ENCODE peak calls at places on chromosomes 12 and 14, in nine cellular contexts. One of them, this sample, is unnamed.
A peak's percentile ranks its signal among the peaks of the same experiment; 100 is the strongest.

GRCh38 chr12:31880340-31880739 is 78.9 kb upstream of the RESF1 start:
- DNase-seq in A549: no peak
- DNase-seq in mammary epithelial cell: no peak
- DNase-seq in mesenchymal stem cell: peak; percentile 82
- DNase-seq in CD8-positive, alpha-beta T cell: no peak
- DNase-seq in PC-3: no peak
- DNase-seq in colonic mucosa: no peak
- DNase-seq in heart right ventricle: no peak
- DNase-seq in uterus: no peak
- DNase-seq in this sample: no peak

GRCh38 chr12:125186471-125187147 is 121.4 kb downstream of the AACS start:
- DNase-seq in A549: no peak
- DNase-seq in mammary epithelial cell: peak; percentile 20
- DNase-seq in mesenchymal stem cell: peak; percentile 10
- DNase-seq in CD8-positive, alpha-beta T cell: no peak
- DNase-seq in PC-3: no peak
- DNase-seq in colonic mucosa: no peak
- DNase-seq in heart right ventricle: no peak
- DNase-seq in uterus: no peak
- DNase-seq in this sample: no peak

GRCh38 chr14:61341275-61342210 is 20.2 kb downstream of the PRKCH start:
- DNase-seq in A549: no peak
- DNase-seq in mammary epithelial cell: peak; percentile 46
- DNase-seq in mesenchymal stem cell: no peak
- DNase-seq in CD8-positive, alpha-beta T cell: peak; percentile 26
- DNase-seq in PC-3: no peak
- DNase-seq in colonic mucosa: no peak
- DNase-seq in heart right ventricle: no peak
- DNase-seq in uterus: no peak
- DNase-seq in this sample: no peak

GRCh38 chr12:62847709-62848108 is 87.2 kb downstream of the PPM1H start:
- DNase-seq in A549: no peak
- DNase-seq in mammary epithelial cell: no peak
- DNase-seq in mesenchymal stem cell: no peak
- DNase-seq in CD8-positive, alpha-beta T cell: no peak
- DNase-seq in PC-3: no peak
- DNase-seq in colonic mucosa: no peak
- DNase-seq in heart right ventricle: no peak
- DNase-seq in uterus: no peak
- DNase-seq in this sample: no peak

GRCh38 chr14:33754264-33754663 is 196.6 kb downstream of the EGLN3 start:
- DNase-seq in A549: no peak
- DNase-seq in mammary epithelial cell: no peak
- DNase-seq in mesenchymal stem cell: peak; percentile 45
- DNase-seq in CD8-positive, alpha-beta T cell: no peak
- DNase-seq in PC-3: peak; percentile 38
- DNase-seq in colonic mucosa: no peak
- DNase-seq in heart right ventricle: no peak
- DNase-seq in uterus: no peak
- DNase-seq in this sample: no peak

GRCh38 chr14:75996488-75996887 is 10.9 kb downstream of the IFT43 start:
- DNase-seq in A549: no peak
- DNase-seq in mammary epithelial cell: no peak
- DNase-seq in mesenchymal stem cell: no peak
- DNase-seq in CD8-positive, alpha-beta T cell: no peak
- DNase-seq in PC-3: no peak
- DNase-seq in colonic mucosa: no peak
- DNase-seq in heart right ventricle: no peak
- DNase-seq in uterus: no peak
- DNase-seq in this sample: no peak

GRCh38 chr14:80942158-80942738 is 710 bp upstream of the CEP128 start:
- DNase-seq in A549: no peak
- DNase-seq in mammary epithelial cell: peak; percentile 44
- DNase-seq in mesenchymal stem cell: no peak
- DNase-seq in CD8-positive, alpha-beta T cell: no peak
- DNase-seq in PC-3: peak; percentile 27
- DNase-seq in colonic mucosa: no peak
- DNase-seq in heart right ventricle: no peak
- DNase-seq in uterus: no peak
- DNase-seq in this sample: no peak

GRCh38 chr12:49866859-49867579 is 24.1 kb upstream of the BCDIN3D start:
- DNase-seq in A549: peak; percentile 66
- DNase-seq in mammary epithelial cell: peak; percentile 50
- DNase-seq in mesenchymal stem cell: peak; percentile 64
- DNase-seq in CD8-positive, alpha-beta T cell: peak; percentile 76
- DNase-seq in PC-3: peak; percentile 87
- DNase-seq in colonic mucosa: peak; percentile 81
- DNase-seq in heart right ventricle: peak; percentile 77
- DNase-seq in uterus: peak; percentile 83
- DNase-seq in this sample: peak; percentile 55

GRCh38 chr12:6297170-6297569 is 13.3 kb upstream of the PLEKHG6 start:
- DNase-seq in A549: no peak
- DNase-seq in mammary epithelial cell: no peak
- DNase-seq in mesenchymal stem cell: no peak
- DNase-seq in CD8-positive, alpha-beta T cell: no peak
- DNase-seq in PC-3: no peak
- DNase-seq in colonic mucosa: no peak
- DNase-seq in heart right ventricle: no peak
- DNase-seq in uterus: no peak
- DNase-seq in this sample: no peak

GRCh38 chr12:6294156-6294532 is 16.3 kb upstream of the PLEKHG6 start:
- DNase-seq in A549: no peak
- DNase-seq in mammary epithelial cell: no peak
- DNase-seq in mesenchymal stem cell: peak; percentile 16
- DNase-seq in CD8-positive, alpha-beta T cell: no peak
- DNase-seq in PC-3: no peak
- DNase-seq in colonic mucosa: no peak
- DNase-seq in heart right ventricle: no peak
- DNase-seq in uterus: no peak
- DNase-seq in this sample: no peak

GRCh38 chr12:6295187-6295811 is 15.2 kb upstream of the PLEKHG6 start:
- DNase-seq in A549: peak; percentile 97
- DNase-seq in mammary epithelial cell: peak; percentile 93
- DNase-seq in mesenchymal stem cell: peak; percentile 98
- DNase-seq in CD8-positive, alpha-beta T cell: no peak
- DNase-seq in PC-3: peak; percentile 88
- DNase-seq in colonic mucosa: peak; percentile 86
- DNase-seq in heart right ventricle: peak; percentile 65
- DNase-seq in uterus: no peak
- DNase-seq in this sample: no peak

GRCh38 chr12:6292606-6293005 is 17.9 kb upstream of the PLEKHG6 start:
- DNase-seq in A549: peak; percentile 48
- DNase-seq in mammary epithelial cell: peak; percentile 51
- DNase-seq in mesenchymal stem cell: peak; percentile 79
- DNase-seq in CD8-positive, alpha-beta T cell: no peak
- DNase-seq in PC-3: peak; percentile 58
- DNase-seq in colonic mucosa: no peak
- DNase-seq in heart right ventricle: no peak
- DNase-seq in uterus: no peak
- DNase-seq in this sample: no peak

DNA sequence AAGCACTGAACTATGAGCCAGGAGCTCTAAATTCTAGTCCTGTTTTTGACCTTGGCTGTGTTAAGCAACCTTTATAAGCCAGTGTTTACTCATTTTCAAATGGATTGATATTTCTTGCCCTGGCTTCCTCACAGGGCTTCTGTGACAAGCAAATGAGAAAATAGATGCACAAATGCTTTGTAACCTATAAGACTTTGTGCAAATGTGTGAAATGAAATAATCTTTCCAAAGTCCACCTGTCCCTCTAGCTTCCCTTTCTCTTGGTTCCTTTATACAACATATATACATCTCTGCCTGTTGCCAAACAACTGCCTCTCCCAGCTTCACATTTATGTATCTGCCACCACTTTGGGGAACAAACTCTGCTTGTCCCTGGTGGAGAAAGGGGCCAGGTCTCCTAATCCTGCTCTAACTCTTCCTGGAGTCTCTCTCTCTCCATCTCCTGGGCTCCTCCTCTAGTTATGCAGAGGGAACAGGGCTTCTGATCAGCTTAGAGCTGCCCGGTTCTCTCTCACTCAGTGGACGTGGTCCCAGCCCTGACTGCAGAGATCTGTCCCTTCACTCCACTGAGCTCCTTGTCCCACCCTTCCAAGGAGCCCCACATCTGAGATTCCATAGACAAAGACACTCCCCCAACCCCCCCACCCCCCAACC is 15.8 kb upstream of the PLEKHG6 start:
- DNase-seq in A549: no peak
- DNase-seq in mammary epithelial cell: no peak
- DNase-seq in mesenchymal stem cell: peak; percentile 51
- DNase-seq in CD8-positive, alpha-beta T cell: no peak
- DNase-seq in PC-3: no peak
- DNase-seq in colonic mucosa: peak; percentile 74
- DNase-seq in heart right ventricle: no peak
- DNase-seq in uterus: no peak
- DNase-seq in this sample: no peak
- H3K27ac ChIP-seq in A549: peak overlapping the region; percentile 75
- H3K27ac ChIP-seq in mammary epithelial cell: peak overlapping the region; percentile 83
- H3K27ac ChIP-seq in mesenchymal stem cell: no peak overlapping the region
- H3K27ac ChIP-seq in CD8-positive, alpha-beta T cell: no peak overlapping the region
- H3K27ac ChIP-seq in PC-3: peak overlapping the region; percentile 90
- H3K27ac ChIP-seq in colonic mucosa: peak overlapping the region; percentile 92
- H3K27ac ChIP-seq in heart right ventricle: peak overlapping the region; percentile 58
- H3K27ac ChIP-seq in uterus: no peak overlapping the region
- H3K27ac ChIP-seq in this sample: no peak overlapping the region

DNA sequence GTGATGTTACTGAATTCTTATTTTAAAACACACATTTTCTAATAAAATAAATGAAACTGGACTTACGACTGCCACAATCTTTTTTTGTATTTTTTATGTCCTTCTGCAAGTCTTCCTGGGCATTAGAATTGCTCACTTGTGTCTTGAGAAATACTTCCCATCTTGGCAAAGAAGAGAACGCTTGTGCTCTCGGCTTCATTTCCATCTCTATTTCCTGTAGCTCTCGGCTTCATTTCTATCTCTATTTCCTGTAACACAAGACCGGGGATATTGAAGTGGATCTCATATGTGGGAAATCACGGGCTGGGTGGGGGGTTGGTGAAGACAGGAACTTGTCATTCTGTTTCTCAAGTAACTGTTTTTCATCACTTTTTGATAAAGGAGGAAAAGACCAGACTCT is 77.9 kb downstream of the EP400 start:
- DNase-seq in A549: no peak
- DNase-seq in mammary epithelial cell: no peak
- DNase-seq in mesenchymal stem cell: no peak
- DNase-seq in CD8-positive, alpha-beta T cell: no peak
- DNase-seq in PC-3: no peak
- DNase-seq in colonic mucosa: no peak
- DNase-seq in heart right ventricle: no peak
- DNase-seq in uterus: no peak
- DNase-seq in this sample: no peak
- H3K27ac ChIP-seq in A549: no peak overlapping the region
- H3K27ac ChIP-seq in mammary epithelial cell: no peak overlapping the region
- H3K27ac ChIP-seq in mesenchymal stem cell: no peak overlapping the region
- H3K27ac ChIP-seq in CD8-positive, alpha-beta T cell: no peak overlapping the region
- H3K27ac ChIP-seq in PC-3: no peak overlapping the region
- H3K27ac ChIP-seq in colonic mucosa: no peak overlapping the region
- H3K27ac ChIP-seq in heart right ventricle: no peak overlapping the region
- H3K27ac ChIP-seq in uterus: no peak overlapping the region
- H3K27ac ChIP-seq in this sample: no peak overlapping the region

DNA sequence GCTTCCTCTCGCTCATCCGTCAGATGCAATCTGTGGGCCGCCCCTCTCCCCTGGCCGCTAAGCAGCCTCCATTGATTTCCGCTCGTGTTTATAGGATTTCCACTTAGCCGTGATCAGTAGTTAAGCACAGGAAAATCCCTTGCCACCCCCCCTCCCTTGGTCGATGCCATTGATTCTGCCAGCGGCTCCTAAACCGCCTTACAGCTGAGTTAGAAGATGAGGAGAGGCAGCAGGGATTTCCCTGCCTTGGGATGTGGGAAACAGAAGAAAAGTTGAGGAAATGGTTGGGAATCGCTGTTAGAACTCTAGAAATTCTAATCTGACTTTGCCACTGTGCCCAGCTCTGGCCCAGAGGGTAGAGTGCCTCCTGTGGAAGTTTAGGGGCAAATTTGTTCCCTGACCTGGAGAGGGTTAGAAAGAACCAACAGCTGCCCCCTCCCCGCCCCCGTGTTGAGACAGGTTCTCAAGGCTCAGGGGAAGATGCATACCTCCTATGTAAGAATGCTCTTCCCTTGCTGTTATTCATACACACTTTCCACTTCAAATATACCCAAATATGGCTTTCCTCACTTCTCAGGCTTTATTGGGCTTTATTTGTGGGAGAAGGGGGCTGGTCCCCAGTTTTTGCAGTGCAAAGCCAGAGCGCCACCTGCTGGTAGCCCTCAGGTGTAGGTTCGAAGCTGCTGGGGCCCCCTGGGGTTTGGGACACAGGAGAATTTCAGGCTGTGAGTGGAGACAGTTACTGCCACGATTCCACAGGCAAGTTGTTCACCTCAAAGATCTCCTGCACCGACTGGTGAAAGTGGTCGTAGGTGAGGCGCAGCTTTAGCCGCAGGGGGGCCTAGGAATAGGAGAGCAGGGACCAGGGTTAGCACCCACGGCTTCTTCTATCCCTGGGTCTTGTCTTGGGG is 3.2 kb downstream of the THTPA start:
- DNase-seq in A549: peak; percentile 60
- DNase-seq in mammary epithelial cell: no peak
- DNase-seq in mesenchymal stem cell: peak; percentile 61
- DNase-seq in CD8-positive, alpha-beta T cell: peak; percentile 78
- DNase-seq in PC-3: peak; percentile 48
- DNase-seq in colonic mucosa: peak; percentile 49
- DNase-seq in heart right ventricle: no peak
- DNase-seq in uterus: no peak
- DNase-seq in this sample: peak; percentile 51
- H3K27ac ChIP-seq in A549: no peak overlapping the region
- H3K27ac ChIP-seq in mammary epithelial cell: no peak overlapping the region
- H3K27ac ChIP-seq in mesenchymal stem cell: no peak overlapping the region
- H3K27ac ChIP-seq in CD8-positive, alpha-beta T cell: no peak overlapping the region
- H3K27ac ChIP-seq in PC-3: no peak overlapping the region
- H3K27ac ChIP-seq in colonic mucosa: no peak overlapping the region
- H3K27ac ChIP-seq in heart right ventricle: no peak overlapping the region
- H3K27ac ChIP-seq in uterus: no peak overlapping the region
- H3K27ac ChIP-seq in this sample: no peak overlapping the region

DNA sequence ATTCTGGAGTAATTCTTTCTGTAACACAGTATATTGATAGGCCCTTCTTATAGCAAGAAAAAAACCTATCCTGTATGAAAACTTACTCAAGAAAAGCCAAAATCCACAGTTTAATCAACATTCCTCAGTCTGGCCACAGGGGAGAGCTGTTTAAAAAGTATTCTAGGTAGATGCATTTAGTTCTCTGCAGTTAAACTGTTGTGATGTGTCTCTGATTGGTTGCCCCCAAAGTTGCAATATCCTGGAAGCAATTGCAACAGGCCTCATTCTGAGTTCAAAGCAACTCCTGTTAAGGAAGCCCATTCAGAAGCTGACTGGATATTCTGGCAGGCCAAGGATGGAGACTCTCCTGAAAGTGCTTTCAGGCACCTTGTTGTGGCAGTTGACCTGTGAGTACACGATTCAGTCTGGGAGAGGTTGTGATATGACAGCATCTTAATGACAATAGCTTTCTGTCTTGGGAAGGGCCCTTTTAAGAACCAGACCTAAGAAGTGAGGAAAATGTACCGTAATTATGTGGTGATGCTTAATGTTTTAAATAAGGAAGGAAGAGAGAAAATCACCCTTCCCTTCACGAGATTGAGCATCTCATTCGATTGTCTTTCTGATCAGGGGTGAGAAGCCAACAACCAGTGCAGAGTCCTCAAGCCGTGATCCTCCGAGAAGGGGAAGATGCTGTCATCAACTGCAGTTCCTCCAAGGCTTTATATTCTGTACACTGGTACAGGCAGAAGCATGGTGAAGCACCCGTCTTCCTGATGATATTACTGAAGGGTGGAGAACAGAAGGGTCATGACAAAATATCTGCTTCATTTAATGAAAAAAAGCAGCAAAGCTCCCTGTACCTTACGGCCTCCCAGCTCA is 420.7 kb downstream of the DAD1 start:
- DNase-seq in A549: no peak
- DNase-seq in mammary epithelial cell: no peak
- DNase-seq in mesenchymal stem cell: peak; percentile 28
- DNase-seq in CD8-positive, alpha-beta T cell: no peak
- DNase-seq in PC-3: peak; percentile 21
- DNase-seq in colonic mucosa: no peak
- DNase-seq in heart right ventricle: no peak
- DNase-seq in uterus: no peak
- DNase-seq in this sample: no peak
- H3K27ac ChIP-seq in A549: no peak overlapping the region
- H3K27ac ChIP-seq in mammary epithelial cell: no peak overlapping the region
- H3K27ac ChIP-seq in mesenchymal stem cell: no peak overlapping the region
- H3K27ac ChIP-seq in CD8-positive, alpha-beta T cell: peak overlapping the region; percentile 35
- H3K27ac ChIP-seq in PC-3: no peak overlapping the region
- H3K27ac ChIP-seq in colonic mucosa: no peak overlapping the region
- H3K27ac ChIP-seq in heart right ventricle: no peak overlapping the region
- H3K27ac ChIP-seq in uterus: no peak overlapping the region
- H3K27ac ChIP-seq in this sample: no peak overlapping the region

This sample was measured in caudate nucleus.